ENCODE peak calls at places on chromosomes 16 and 17, in eight cellular contexts. F is GM23248, Q is testis, R is adrenal gland, Y is cardiac muscle cell, M is H54, T is colonic mucosa, E is HCT116. J is an unnamed sample.

GRCh38 chr17:79612468-79613194 is 1.8 kb upstream of the RBFOX3 start:
- DNase-seq in F (peak), M (peak), T (peak), R (peak), Q (no peak), E (peak), Y (peak), J (peak)

GRCh38 chr16:1194665-1195392 is 30.2 kb downstream of the TPSG1 start:
- DNase-seq in M (no peak), T (peak), Y (peak), Q (no peak), E (no peak), R (peak), F (peak), J (no peak)

GRCh38 chr16:29738514-29738913 is 7.3 kb downstream of the C16orf54 start:
- DNase-seq in Y (no peak), T (peak), F (no peak), M (no peak), R (no peak), E (no peak), Q (no peak), J (peak)

GRCh38 chr17:72254808-72255449 is 134.1 kb downstream of the SOX9 start:
- DNase-seq in R (no peak), Y (no peak), Q (no peak), M (no peak), F (peak), E (no peak), T (no peak), J (no peak)

GRCh38 chr17:32021618-32021955 is 14.4 kb downstream of the LRRC37B start:
- DNase-seq in F (no peak), Y (no peak), T (no peak), Q (no peak), M (no peak), E (no peak), R (no peak), J (no peak)

GRCh38 chr17:68381076-68381900 is 76.0 kb downstream of the WIPI1 start:
- DNase-seq in Q (no peak), T (no peak), E (peak), F (peak), Y (no peak), R (peak), M (no peak), J (no peak)

GRCh38 chr17:74579910-74580309 is 12.2 kb downstream of the CD300LD start:
- DNase-seq in F (no peak), R (no peak), Q (no peak), M (no peak), T (no peak), E (no peak), Y (no peak), J (no peak)

GRCh38 chr17:19736071-19736470 is 12.0 kb downstream of the ALDH3A1 start:
- DNase-seq in E (no peak), M (no peak), F (no peak), R (peak), Y (no peak), Q (peak), T (no peak), J (no peak)

GRCh38 chr16:77307764-77308561 is 108.8 kb downstream of the SYCE1L start:
- DNase-seq in R (no peak), Y (no peak), T (no peak), M (no peak), F (peak), E (no peak), Q (no peak), J (no peak)

J was measured in activated T-cell treated with anti-CD3 and anti-CD28 coated beads for 4 hours.